ENCODE peak calls at places on chromosomes 5 and 9, in six cellular contexts. One of them, this sample, is unnamed.

GRCh38 chr9:26809795-26810194 is 82.8 kb downstream of the CAAP1 start:
- DNase-seq in CD4-positive, alpha-beta memory T cell: no peak
- DNase-seq in foreskin melanocyte: peak; percentile 60
- DNase-seq in T-helper 17 cell: no peak
- DNase-seq in amniotic stem cell: no peak
- DNase-seq in stimulated activated CD4-positive, alpha-beta T cell treated with anti-CD3 and anti-CD28 coated beads, Interleukin-2, amount 100 ng/mL, for 48 hours: no peak
- DNase-seq in this sample: no peak

GRCh38 chr9:97768731-97769130 is 71.6 kb upstream of the XPA start:
- DNase-seq in CD4-positive, alpha-beta memory T cell: no peak
- DNase-seq in foreskin melanocyte: no peak
- DNase-seq in T-helper 17 cell: no peak
- DNase-seq in amniotic stem cell: peak; percentile 6
- DNase-seq in stimulated activated CD4-positive, alpha-beta T cell treated with anti-CD3 and anti-CD28 coated beads, Interleukin-2, amount 100 ng/mL, for 48 hours: no peak
- DNase-seq in this sample: no peak

GRCh38 chr9:73081979-73082657 is 69.5 kb upstream of the ANXA1 start:
- DNase-seq in CD4-positive, alpha-beta memory T cell: peak; percentile 28
- DNase-seq in foreskin melanocyte: peak; percentile 38
- DNase-seq in T-helper 17 cell: no peak
- DNase-seq in amniotic stem cell: peak; percentile 53
- DNase-seq in stimulated activated CD4-positive, alpha-beta T cell treated with anti-CD3 and anti-CD28 coated beads, Interleukin-2, amount 100 ng/mL, for 48 hours: no peak
- DNase-seq in this sample: no peak

GRCh38 chr9:131578016-131578415 is 32.7 kb downstream of the PRRT1B start:
- DNase-seq in CD4-positive, alpha-beta memory T cell: no peak
- DNase-seq in foreskin melanocyte: no peak
- DNase-seq in T-helper 17 cell: no peak
- DNase-seq in amniotic stem cell: no peak
- DNase-seq in stimulated activated CD4-positive, alpha-beta T cell treated with anti-CD3 and anti-CD28 coated beads, Interleukin-2, amount 100 ng/mL, for 48 hours: no peak
- DNase-seq in this sample: no peak

GRCh38 chr5:154015071-154015693 is 23.5 kb downstream of the FAM114A2 start:
- DNase-seq in CD4-positive, alpha-beta memory T cell: no peak
- DNase-seq in foreskin melanocyte: no peak
- DNase-seq in T-helper 17 cell: no peak
- DNase-seq in amniotic stem cell: no peak
- DNase-seq in stimulated activated CD4-positive, alpha-beta T cell treated with anti-CD3 and anti-CD28 coated beads, Interleukin-2, amount 100 ng/mL, for 48 hours: no peak
- DNase-seq in this sample: no peak

GRCh38 chr9:122051401-122052346 is 41.4 kb downstream of the TTLL11 start:
- DNase-seq in CD4-positive, alpha-beta memory T cell: no peak
- DNase-seq in foreskin melanocyte: no peak
- DNase-seq in T-helper 17 cell: no peak
- DNase-seq in amniotic stem cell: no peak
- DNase-seq in stimulated activated CD4-positive, alpha-beta T cell treated with anti-CD3 and anti-CD28 coated beads, Interleukin-2, amount 100 ng/mL, for 48 hours: peak; percentile 52
- DNase-seq in this sample: no peak

GRCh38 chr9:2568689-2569088 is 52.9 kb upstream of the VLDLR start:
- DNase-seq in CD4-positive, alpha-beta memory T cell: no peak
- DNase-seq in foreskin melanocyte: no peak
- DNase-seq in T-helper 17 cell: no peak
- DNase-seq in amniotic stem cell: no peak
- DNase-seq in stimulated activated CD4-positive, alpha-beta T cell treated with anti-CD3 and anti-CD28 coated beads, Interleukin-2, amount 100 ng/mL, for 48 hours: no peak
- DNase-seq in this sample: no peak

GRCh38 chr9:124125590-124126047 is 114.1 kb downstream of the LHX2 start:
- DNase-seq in CD4-positive, alpha-beta memory T cell: no peak
- DNase-seq in foreskin melanocyte: no peak
- DNase-seq in T-helper 17 cell: no peak
- DNase-seq in amniotic stem cell: no peak
- DNase-seq in stimulated activated CD4-positive, alpha-beta T cell treated with anti-CD3 and anti-CD28 coated beads, Interleukin-2, amount 100 ng/mL, for 48 hours: no peak
- DNase-seq in this sample: no peak

GRCh38 chr5:134417707-134418106 is 6.0 kb upstream of the CDKN2AIPNL start:
- DNase-seq in CD4-positive, alpha-beta memory T cell: no peak
- DNase-seq in foreskin melanocyte: no peak
- DNase-seq in T-helper 17 cell: no peak
- DNase-seq in amniotic stem cell: no peak
- DNase-seq in stimulated activated CD4-positive, alpha-beta T cell treated with anti-CD3 and anti-CD28 coated beads, Interleukin-2, amount 100 ng/mL, for 48 hours: no peak
- DNase-seq in this sample: no peak

GRCh38 chr9:84397151-84397728 is 56.7 kb upstream of the SLC28A3 start:
- DNase-seq in CD4-positive, alpha-beta memory T cell: peak; percentile 61
- DNase-seq in foreskin melanocyte: peak; percentile 28
- DNase-seq in T-helper 17 cell: peak; percentile 47
- DNase-seq in amniotic stem cell: peak; percentile 43
- DNase-seq in stimulated activated CD4-positive, alpha-beta T cell treated with anti-CD3 and anti-CD28 coated beads, Interleukin-2, amount 100 ng/mL, for 48 hours: peak; percentile 59
- DNase-seq in this sample: peak; percentile 44

GRCh38 chr5:136082390-136083193 is 50.1 kb upstream of the SMAD5 start:
- DNase-seq in CD4-positive, alpha-beta memory T cell: peak; percentile 38
- DNase-seq in foreskin melanocyte: peak; percentile 44
- DNase-seq in T-helper 17 cell: peak; percentile 61
- DNase-seq in amniotic stem cell: peak; percentile 79
- DNase-seq in stimulated activated CD4-positive, alpha-beta T cell treated with anti-CD3 and anti-CD28 coated beads, Interleukin-2, amount 100 ng/mL, for 48 hours: peak; percentile 67
- DNase-seq in this sample: peak; percentile 24

GRCh38 chr9:76898786-76899185 is 7.1 kb downstream of the PRUNE2 start:
- DNase-seq in CD4-positive, alpha-beta memory T cell: no peak
- DNase-seq in foreskin melanocyte: peak; percentile 68
- DNase-seq in T-helper 17 cell: no peak
- DNase-seq in amniotic stem cell: no peak
- DNase-seq in stimulated activated CD4-positive, alpha-beta T cell treated with anti-CD3 and anti-CD28 coated beads, Interleukin-2, amount 100 ng/mL, for 48 hours: no peak
- DNase-seq in this sample: no peak

GRCh38 chr9:16003785-16004184 is 450.9 kb downstream of the CCDC171 start:
- DNase-seq in CD4-positive, alpha-beta memory T cell: no peak
- DNase-seq in foreskin melanocyte: no peak
- DNase-seq in T-helper 17 cell: no peak
- DNase-seq in amniotic stem cell: no peak
- DNase-seq in stimulated activated CD4-positive, alpha-beta T cell treated with anti-CD3 and anti-CD28 coated beads, Interleukin-2, amount 100 ng/mL, for 48 hours: no peak
- DNase-seq in this sample: no peak

GRCh38 chr9:98132806-98133631 is 14.0 kb upstream of the TRIM14 start:
- DNase-seq in CD4-positive, alpha-beta memory T cell: no peak
- DNase-seq in foreskin melanocyte: no peak
- DNase-seq in T-helper 17 cell: no peak
- DNase-seq in amniotic stem cell: no peak
- DNase-seq in stimulated activated CD4-positive, alpha-beta T cell treated with anti-CD3 and anti-CD28 coated beads, Interleukin-2, amount 100 ng/mL, for 48 hours: no peak
- DNase-seq in this sample: no peak

GRCh38 chr5:147481857-147482256 is 28.0 kb downstream of the DPYSL3 start:
- DNase-seq in CD4-positive, alpha-beta memory T cell: no peak
- DNase-seq in foreskin melanocyte: no peak
- DNase-seq in T-helper 17 cell: no peak
- DNase-seq in amniotic stem cell: no peak
- DNase-seq in stimulated activated CD4-positive, alpha-beta T cell treated with anti-CD3 and anti-CD28 coated beads, Interleukin-2, amount 100 ng/mL, for 48 hours: no peak
- DNase-seq in this sample: no peak

This sample was measured in activated T-helper 2 cell treated with anti-CD3 and anti-CD28 coated beads, Interferon-gamma antibody, Interleukin-2, Interleukin-4, amounts not matched to agents 10 μg/mL and 5 μg/mL and 100 μg/mL, durations not matched to agents 14 hours and 24 hours and 36 hours.